ENCODE peak calls at places on chromosomes 13 and 19, in five cellular contexts. C, P, Q, D and Z are unnamed samples.

GRCh38 chr19:5314907-5315298 is 25.7 kb downstream of the PTPRS start:
- DNase-seq in C (no peak), P (no peak), Q (no peak), D (no peak), Z (no peak)

GRCh38 chr13:100560498-100561215 is 27.9 kb downstream of the GGACT start:
- DNase-seq in C (no peak), P (no peak), Q (no peak), D (no peak), Z (no peak)

GRCh38 chr13:112579310-112579843 is 8.6 kb downstream of the TUBGCP3 start:
- DNase-seq in C (no peak), P (no peak), Q (no peak), D (no peak), Z (no peak)

GRCh38 chr19:29665826-29666633 is 769 bp downstream of the PLEKHF1 start:
- DNase-seq in C (no peak), P (peak), Q (peak), D (peak), Z (peak)

GRCh38 chr13:60591348-60591747 is 194.3 kb downstream of the TDRD3 start:
- DNase-seq in C (no peak), P (no peak), Q (no peak), D (no peak), Z (no peak)

GRCh38 chr19:4304509-4305252 is at the start of gene FSD1:
- DNase-seq in C (peak), P (no peak), Q (no peak), D (no peak), Z (no peak)

GRCh38 chr13:47433461-47434005 is 536.7 kb upstream of the HTR2A start:
- DNase-seq in C (no peak), P (no peak), Q (no peak), D (no peak), Z (no peak)

GRCh38 chr13:40101708-40102359 is 446.4 kb downstream of the COG6 start:
- DNase-seq in C (no peak), P (no peak), Q (no peak), D (no peak), Z (no peak)

GRCh38 chr19:46753420-46754155 is 7.3 kb upstream of the STRN4 start:
- DNase-seq in C (no peak), P (no peak), Q (peak), D (no peak), Z (no peak)

GRCh38 chr13:75705395-75705794 is 69.3 kb downstream of the LMO7 start:
- DNase-seq in C (peak), P (no peak), Q (no peak), D (no peak), Z (no peak)

DNA sequence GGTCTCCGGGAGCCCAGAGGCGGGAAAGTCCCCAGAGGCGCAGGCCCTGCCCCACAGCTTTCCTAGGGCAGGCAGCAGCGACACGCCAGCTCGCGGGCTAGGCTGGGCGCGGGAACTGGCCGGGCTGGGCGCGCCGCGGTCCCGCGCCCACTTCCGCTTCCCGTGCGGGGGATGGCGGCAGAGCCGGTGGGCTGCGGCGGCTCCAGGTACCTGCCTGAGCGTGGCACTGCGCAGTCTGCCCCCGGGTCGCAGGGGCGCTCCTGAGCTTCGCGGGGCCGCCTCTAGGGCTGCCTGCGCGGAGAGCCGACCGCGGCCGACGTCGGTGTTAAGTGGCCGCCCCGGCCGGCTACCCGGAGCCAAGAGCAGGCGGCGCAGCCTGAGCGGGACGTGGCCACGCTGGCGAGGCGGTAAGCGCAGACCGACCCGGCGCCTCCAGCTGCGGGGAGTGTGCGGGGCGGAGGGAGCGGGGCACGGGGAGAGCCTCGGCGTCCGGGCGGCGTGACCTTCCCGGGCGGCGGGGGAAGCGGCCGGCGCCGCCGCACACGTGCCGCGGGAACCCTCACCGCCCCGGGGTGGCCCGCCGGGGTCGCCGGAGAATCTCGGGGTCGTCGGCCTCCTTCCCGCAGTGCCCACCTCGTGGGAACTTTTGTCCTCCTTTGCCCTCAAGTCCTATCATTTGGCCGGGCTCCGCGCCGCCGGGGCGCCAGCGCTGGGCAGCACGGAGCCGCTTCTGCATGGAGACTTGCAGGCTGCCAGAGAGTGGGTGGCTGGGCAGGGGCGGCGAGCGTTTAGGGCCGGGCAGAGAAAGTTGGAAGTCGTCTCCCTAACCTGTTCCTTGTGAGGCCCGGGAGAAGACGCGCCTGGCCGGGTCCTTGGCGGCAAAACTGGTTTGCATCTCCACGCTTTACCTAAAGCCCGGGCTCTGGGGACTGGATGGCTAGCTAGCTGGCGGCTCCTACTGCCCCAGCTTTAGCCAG is 31.4 kb upstream of the MPHOSPH8 start:
- DNase-seq in C (peak), P (peak), Q (no peak), D (no peak), Z (no peak)
- H3K4me3 ChIP-seq in C (peak), P (peak), Q (peak), D (peak), Z (peak)

GRCh38 chr19:49363265-49364082 is at the start of gene DKKL1:
- DNase-seq in C (peak), P (peak), Q (peak), D (peak), Z (peak)
- TF ChIP-seq CTCF in C (no peak), P (no peak), Q (peak), D (no peak), Z (no peak)

DNA sequence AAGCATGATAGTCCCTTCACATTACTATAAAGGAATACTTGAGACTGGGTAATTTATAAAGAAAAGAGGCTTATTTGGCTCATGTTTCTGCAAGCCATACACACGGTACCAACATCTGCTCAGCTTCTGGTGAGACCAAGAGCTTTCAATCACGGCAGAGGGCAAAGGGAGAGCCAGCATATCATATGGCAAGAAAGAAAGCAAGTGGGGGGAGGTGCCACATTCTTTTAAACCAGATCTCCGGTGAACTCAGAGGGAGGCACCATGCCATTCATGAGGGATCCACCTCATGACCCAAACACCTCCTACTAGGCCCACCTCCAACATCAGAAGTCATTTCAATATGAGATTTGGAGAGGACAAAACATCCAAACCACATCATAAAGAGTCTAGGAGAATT is 20.3 kb downstream of the XPO4 start:
- DNase-seq in C (peak), P (no peak), Q (no peak), D (no peak), Z (no peak)
- H3K4me3 ChIP-seq in C (no peak), P (no peak), Q (no peak), D (no peak), Z (no peak)

GRCh38 chr19:56966225-56966696 is 125.7 kb upstream of the PEG3 start:
- DNase-seq in C (no peak), P (no peak), Q (no peak), D (no peak), Z (no peak)
- TF ChIP-seq CTCF in C (no peak), P (no peak), Q (no peak), D (no peak), Z (no peak)

GRCh38 chr19:2523630-2524311 is 47.8 kb downstream of the GADD45B start:
- DNase-seq in C (peak), P (no peak), Q (no peak), D (peak), Z (no peak)

GRCh38 chr19:2527716-2528115 is 51.8 kb downstream of the GADD45B start:
- DNase-seq in C (no peak), P (no peak), Q (no peak), D (no peak), Z (no peak)

GRCh38 chr19:2524361-2524839 is 48.5 kb downstream of the GADD45B start:
- DNase-seq in C (no peak), P (no peak), Q (no peak), D (no peak), Z (no peak)

GRCh38 chr19:2527171-2527570 is 51.2 kb downstream of the GADD45B start:
- DNase-seq in C (no peak), P (no peak), Q (no peak), D (no peak), Z (no peak)

DNA sequence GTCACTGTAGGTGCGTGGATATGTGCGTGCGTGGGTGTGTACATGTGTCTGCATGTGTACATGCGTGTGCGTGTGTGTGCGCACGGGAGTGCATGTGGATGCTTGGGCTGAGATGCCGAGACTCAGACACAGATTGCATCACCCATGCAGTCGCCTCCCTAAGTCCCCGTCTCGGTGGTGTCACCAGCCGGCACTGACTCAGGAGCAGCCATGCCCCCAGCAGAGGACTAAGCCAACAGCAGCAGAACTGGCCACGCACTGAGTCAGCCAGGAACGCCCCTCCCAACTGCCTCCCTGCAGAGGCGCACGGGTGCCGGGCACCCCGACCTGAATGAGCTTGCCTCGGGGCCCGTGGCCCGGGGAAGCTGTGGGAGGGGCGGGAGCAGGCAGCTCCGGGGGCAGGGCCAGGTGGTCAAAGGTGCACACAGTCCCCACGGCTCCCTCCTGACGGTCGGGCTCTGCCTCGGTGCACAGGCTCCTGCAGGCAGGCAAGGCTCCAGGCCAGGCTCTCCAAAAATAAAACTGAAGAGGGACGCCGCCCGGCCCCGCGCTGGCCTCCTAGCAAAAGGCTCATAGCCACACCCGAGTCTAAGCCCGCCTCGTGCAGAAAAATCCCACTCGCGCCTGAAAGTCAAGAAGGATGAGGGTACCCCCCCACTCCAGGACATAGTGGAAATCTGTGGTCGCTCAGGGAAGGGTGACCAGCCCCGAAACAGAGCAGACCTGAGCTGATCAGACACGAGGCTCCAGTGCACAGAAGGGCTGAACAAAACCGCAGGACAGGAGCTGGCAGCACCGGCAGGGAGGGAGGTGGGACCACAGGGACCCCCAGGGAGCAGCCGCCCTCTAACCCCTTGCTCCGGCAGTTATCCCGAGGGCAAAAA is 49.2 kb downstream of the GADD45B start:
- DNase-seq in C (peak), P (peak), Q (no peak), D (peak), Z (no peak)
- H3K4me3 ChIP-seq in C (no peak), P (no peak), Q (peak), D (peak), Z (peak)